ENCODE peak calls at places on chromosomes 7 and 10, in five cellular contexts. J, X, F, O and R are unnamed samples.

GRCh38 chr7:100852048-100852872 is at the start of gene SLC12A9:
- DNase-seq in X (peak), J (peak), O (peak), F (peak), R (peak)

GRCh38 chr10:114131094-114131493 is 42.9 kb downstream of the CCDC186 start:
- DNase-seq in F (no peak), X (no peak), O (no peak), J (no peak), R (no peak)

GRCh38 chr7:8260871-8261707 is 878 bp downstream of the ICA1 start:
- DNase-seq in O (peak), J (no peak), F (no peak), X (peak), R (peak)

GRCh38 chr10:77287647-77288120 is 349.9 kb downstream of the KCNMA1 start:
- DNase-seq in O (no peak), J (no peak), X (peak), F (no peak), R (no peak)

GRCh38 chr7:158740657-158741293 is 36.2 kb upstream of the NCAPG2 start:
- DNase-seq in X (no peak), O (peak), F (no peak), J (no peak), R (no peak)

GRCh38 chr10:8581521-8582225 is 527.2 kb downstream of the GATA3 start:
- DNase-seq in X (no peak), O (no peak), F (no peak), J (no peak), R (no peak)

GRCh38 chr10:100733319-100733718 is 12.1 kb upstream of the PAX2 start:
- DNase-seq in F (no peak), J (no peak), X (no peak), O (no peak), R (no peak)

GRCh38 chr7:30252885-30253795 is 31.3 kb upstream of the ZNRF2 start:
- DNase-seq in O (peak), X (no peak), J (no peak), F (no peak), R (no peak)

GRCh38 chr7:119197872-119198527 is 973.5 kb downstream of the ANKRD7 start:
- DNase-seq in F (no peak), O (peak), X (peak), J (peak), R (peak)